ENCODE peak calls at places on chromosomes 6 and 20, in five cellular contexts. O is tibial nerve; G is AG08396; C is breast epithelium; B is stimulated activated effector memory CD8-positive, alpha-beta T cell treated with anti-CD3 and anti-CD28 coated beads, Interleukin-12 subunit alpha, Interleukin-12 subunit beta, amount 100 ng/mL, for 72 hours. Z is an unnamed sample.

GRCh38 chr6:106516629-106517028 is 112.7 kb downstream of the RTN4IP1 start:
- DNase-seq in O (no peak), G (no peak), C (no peak), B (no peak), Z (no peak)

GRCh38 chr6:149887343-149887742 is 10.6 kb downstream of the RAET1E start:
- DNase-seq in O (no peak), G (peak), C (no peak), B (no peak), Z (no peak)

GRCh38 chr6:92827104-92827503 is 592.3 kb downstream of the EPHA7 start:
- DNase-seq in O (no peak), G (no peak), C (no peak), B (no peak), Z (no peak)

GRCh38 chr20:63653041-63653973 is at the start of gene STMN3:
- DNase-seq in O (peak), G (peak), C (peak), B (peak), Z (peak)

GRCh38 chr6:14121936-14122344 is 4.4 kb downstream of the CD83 start:
- DNase-seq in O (no peak), G (no peak), C (no peak), B (no peak), Z (no peak)

GRCh38 chr20:62692176-62692575 is 16.5 kb upstream of the NTSR1 start:
- DNase-seq in O (no peak), G (no peak), C (no peak), B (no peak), Z (no peak)

GRCh38 chr6:118350881-118351430 is 197.1 kb upstream of the PLN start:
- DNase-seq in O (no peak), G (peak), C (no peak), B (no peak), Z (no peak)

GRCh38 chr20:45408646-45409213 is 641 bp downstream of the DBNDD2 start:
- DNase-seq in O (no peak), G (no peak), C (no peak), B (no peak), Z (no peak)

GRCh38 chr6:149924206-149924932 is 1.4 kb upstream of the RAET1G start:
- DNase-seq in O (no peak), G (no peak), C (no peak), B (no peak), Z (peak)

GRCh38 chr6:136226027-136226673 is 24.0 kb downstream of the MTFR2 start:
- DNase-seq in O (peak), G (peak), C (peak), B (peak), Z (no peak)

GRCh38 chr6:1470040-1470439 is 80.7 kb downstream of the FOXF2 start:
- DNase-seq in O (no peak), G (no peak), C (no peak), B (no peak), Z (no peak)

GRCh38 chr6:157273756-157274088 is 49.6 kb downstream of the TMEM242 start:
- DNase-seq in O (no peak), G (no peak), C (no peak), B (peak), Z (no peak)

GRCh38 chr20:32997431-32997830 is 6.8 kb downstream of the SUN5 start:
- DNase-seq in O (no peak), G (no peak), C (no peak), B (no peak), Z (no peak)

GRCh38 chr6:113414511-113414910 is 442.6 kb upstream of the MARCKS start:
- DNase-seq in O (no peak), G (peak), C (peak), B (no peak), Z (no peak)

GRCh38 chr6:74115674-74116073 is 419.7 kb downstream of the CD109 start:
- DNase-seq in O (no peak), G (peak), C (no peak), B (no peak), Z (no peak)

GRCh38 chr20:22473293-22473692 is 111.1 kb downstream of the FOXA2 start:
- DNase-seq in O (no peak), G (no peak), C (no peak), B (no peak), Z (no peak)

GRCh38 chr20:55116598-55116997 is 641.2 kb downstream of the DOK5 start:
- DNase-seq in O (no peak), G (no peak), C (no peak), B (no peak), Z (no peak)

Z was measured in suprapubic skin.